ENCODE peak calls at places on chromosomes 2 and 18, in seven cellular contexts. U is GM13977, H is left ventricle myocardium inferior, F is AG09319, M is nephron progenitor cell, E is RWPE1, R is endothelial cell. L is an unnamed sample.

GRCh38 chr2:135490381-135490780 is 40.6 kb downstream of the ZRANB3 start:
- DNase-seq in U (no peak), H (no peak), F (no peak), M (no peak), E (no peak), R (no peak), L (peak; percentile 20)

GRCh38 chr2:215277942-215278341 is 33.9 kb upstream of the ATIC start:
- DNase-seq in U (no peak), H (no peak), F (no peak), M (no peak), E (no peak), R (no peak), L (no peak)

GRCh38 chr2:196074631-196075030 is 6.0 kb upstream of the DNAH7 start:
- DNase-seq in U (no peak), H (no peak), F (no peak), M (no peak), E (no peak), R (no peak), L (no peak)

GRCh38 chr2:201879986-201880385 is 73.6 kb downstream of the CDK15 start:
- DNase-seq in U (no peak), H (no peak), F (no peak), M (no peak), E (no peak), R (no peak), L (no peak)

GRCh38 chr2:207265849-207266248 is 100.1 kb upstream of the KLF7 start:
- DNase-seq in U (no peak), H (no peak), F (no peak), M (no peak), E (no peak), R (no peak), L (no peak)

GRCh38 chr2:28709101-28709500 is 42.5 kb upstream of the PPP1CB start:
- DNase-seq in U (no peak), H (no peak), F (no peak), M (no peak), E (no peak), R (no peak), L (no peak)

GRCh38 chr2:112644155-112644932 is 1.4 kb upstream of the SLC20A1 start:
- DNase-seq in U (no peak), H (no peak), F (no peak), M (no peak), E (peak; percentile 86), R (no peak), L (no peak)

GRCh38 chr2:190137561-190137960 is 75.0 kb upstream of the MSTN start:
- DNase-seq in U (no peak), H (no peak), F (no peak), M (no peak), E (no peak), R (no peak), L (no peak)

GRCh38 chr2:170554278-170554955 is 160.7 kb upstream of the SP5 start:
- DNase-seq in U (no peak), H (peak; percentile 30), F (peak; percentile 75), M (no peak), E (peak; percentile 72), R (no peak), L (no peak)

GRCh38 chr2:237704476-237705224 is 77.3 kb downstream of the LRRFIP1 start:
- DNase-seq in U (no peak), H (no peak), F (no peak), M (no peak), E (peak; percentile 63), R (no peak), L (no peak)

GRCh38 chr2:147325955-147326354 is 518.9 kb upstream of the ACVR2A start:
- DNase-seq in U (no peak), H (no peak), F (no peak), M (no peak), E (no peak), R (no peak), L (no peak)

GRCh38 chr2:217919781-217920351 is 82.9 kb downstream of the TNS1 start:
- DNase-seq in U (no peak), H (peak; percentile 36), F (no peak), M (no peak), E (no peak), R (no peak), L (no peak)

GRCh38 chr2:111624401-111625156 is 259.4 kb downstream of the ANAPC1 start:
- DNase-seq in U (no peak), H (no peak), F (peak; percentile 60), M (no peak), E (peak; percentile 39), R (no peak), L (peak; percentile 74)

GRCh38 chr2:177553176-177553909 is 160.8 kb downstream of the AGPS start:
- DNase-seq in U (no peak), H (no peak), F (no peak), M (no peak), E (peak; percentile 14), R (no peak), L (no peak)

GRCh38 chr2:151251012-151251411 is 10.7 kb downstream of the RBM43 start:
- DNase-seq in U (no peak), H (no peak), F (peak; percentile 55), M (no peak), E (no peak), R (no peak), L (peak; percentile 62)

GRCh38 chr2:197090713-197091367 is 164.3 kb upstream of the PGAP1 start:
- DNase-seq in U (no peak), H (no peak), F (no peak), M (no peak), E (no peak), R (no peak), L (no peak)

GRCh38 chr2:236663267-236663666 is 93.6 kb downstream of the ACKR3 start:
- DNase-seq in U (no peak), H (peak; percentile 76), F (peak; percentile 67), M (no peak), E (no peak), R (no peak), L (no peak)

GRCh38 chr18:27202771-27203170 is 17.7 kb upstream of the CHST9 start:
- DNase-seq in U (no peak), H (no peak), F (no peak), M (no peak), E (no peak), R (no peak), L (no peak)

GRCh38 chr2:173959358-173959884 is 5.8 kb downstream of the SP3 start:
- DNase-seq in U (no peak), H (no peak), F (no peak), M (no peak), E (no peak), R (no peak), L (no peak)

GRCh38 chr2:226887940-226888339 is 52.1 kb downstream of the RHBDD1 start:
- DNase-seq in U (no peak), H (no peak), F (no peak), M (no peak), E (peak; percentile 55), R (no peak), L (peak; percentile 47)

GRCh38 chr18:58569490-58569911 is 59.4 kb downstream of the ALPK2 start:
- DNase-seq in U (no peak), H (no peak), F (no peak), M (no peak), E (no peak), R (no peak), L (no peak)

GRCh38 chr2:152755029-152755428 is 36.6 kb downstream of the ARL6IP6 start:
- DNase-seq in U (no peak), H (no peak), F (no peak), M (peak; percentile 56), E (no peak), R (peak; percentile 56), L (no peak)

GRCh38 chr18:68797901-68798300 is at the start of gene CCDC102B:
- DNase-seq in U (no peak), H (no peak), F (peak; percentile 80), M (no peak), E (no peak), R (no peak), L (peak; percentile 94)

GRCh38 chr2:221361633-221362032 is 210.5 kb downstream of the EPHA4 start:
- DNase-seq in U (no peak), H (no peak), F (no peak), M (no peak), E (no peak), R (no peak), L (no peak)
- TF ChIP-seq CTCF in U (no peak), H (no peak), F (no peak), M (no peak), E (no peak), R (no peak), L (no peak)

GRCh38 chr2:49044680-49045079 is 109.6 kb downstream of the FSHR start:
- DNase-seq in U (no peak), H (no peak), F (no peak), M (no peak), E (no peak), R (peak; percentile 6), L (no peak)
- TF ChIP-seq CTCF in U (no peak), H (peak; percentile 55), F (no peak), M (peak; percentile 27), E (no peak), R (no peak), L (no peak)

GRCh38 chr2:150099805-150100204 is 387.7 kb downstream of the RND3 start:
- DNase-seq in U (no peak), H (no peak), F (no peak), M (no peak), E (no peak), R (no peak), L (no peak)

GRCh38 chr2:150097402-150097801 is 390.1 kb downstream of the RND3 start:
- DNase-seq in U (no peak), H (no peak), F (no peak), M (no peak), E (no peak), R (no peak), L (no peak)

GRCh38 chr2:150100311-150100710 is 387.2 kb downstream of the RND3 start:
- DNase-seq in U (no peak), H (no peak), F (no peak), M (no peak), E (no peak), R (no peak), L (no peak)

GRCh38 chr2:150095361-150095760 is 392.1 kb downstream of the RND3 start:
- DNase-seq in U (no peak), H (no peak), F (no peak), M (no peak), E (no peak), R (no peak), L (no peak)

DNA sequence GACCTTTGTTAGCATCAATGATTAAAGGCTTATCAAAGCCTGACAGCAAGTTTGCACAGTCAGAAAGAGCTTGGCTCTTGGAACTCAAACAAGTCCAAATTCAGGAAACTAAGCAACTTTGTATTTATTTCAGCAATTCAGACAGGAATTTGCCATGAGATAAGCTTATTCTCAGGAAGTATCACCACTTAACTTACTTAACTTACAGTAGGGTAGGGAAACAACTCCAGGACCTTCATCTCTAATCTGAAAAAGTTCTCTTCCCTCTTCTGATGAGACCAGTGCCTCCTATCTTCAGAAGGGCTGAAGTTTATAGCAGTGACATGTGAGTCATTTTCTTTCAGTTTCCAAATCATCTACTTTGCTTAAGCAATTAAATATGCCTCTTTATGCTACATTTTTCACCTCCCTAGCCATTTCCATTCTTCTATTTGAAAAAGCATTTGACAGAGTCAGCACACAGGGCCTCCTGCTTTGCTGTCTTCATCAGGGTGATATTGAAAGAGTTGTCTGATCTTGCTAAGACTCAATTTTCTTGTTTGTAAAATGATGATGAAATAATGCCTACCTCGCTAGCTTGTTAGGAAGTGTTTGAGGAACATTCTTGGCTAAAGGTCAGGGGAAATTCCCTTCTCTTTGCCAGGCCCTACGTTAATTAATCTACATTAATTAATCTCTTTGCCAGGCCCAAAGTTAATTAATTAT is 389.4 kb downstream of the RND3 start:
- DNase-seq in U (peak; percentile 14), H (no peak), F (no peak), M (no peak), E (no peak), R (no peak), L (no peak)
- TF ChIP-seq CTCF in U (no peak), H (peak; percentile 45), F (peak; percentile 46), M (no peak), E (no peak), R (no peak), L (peak; percentile 44)

GRCh38 chr2:122023059-122023879 is 267.8 kb downstream of the TSN start:
- DNase-seq in U (no peak), H (no peak), F (no peak), M (no peak), E (no peak), R (no peak), L (no peak)
- TF ChIP-seq CTCF in U (no peak), H (no peak), F (no peak), M (no peak), E (no peak), R (no peak), L (no peak)